ENCODE peak calls at places on chromosomes 4 and X, in four cellular contexts. One of them, this sample, is unnamed.

GRCh38 chr4:27189683-27190082 is 329.0 kb downstream of the STIM2 start:
- DNase-seq in Peyer's patch: no peak
- DNase-seq in posterior cingulate gyrus: no peak
- DNase-seq in CD8-positive, alpha-beta memory T cell: no peak
- DNase-seq in this sample: no peak

GRCh38 chr4:104870495-104871228 is 276.0 kb upstream of the TET2 start:
- DNase-seq in Peyer's patch: no peak
- DNase-seq in posterior cingulate gyrus: no peak
- DNase-seq in CD8-positive, alpha-beta memory T cell: no peak
- DNase-seq in this sample: no peak

GRCh38 chr4:88823058-88823919 is 125.7 kb upstream of the NAP1L5 start:
- DNase-seq in Peyer's patch: peak
- DNase-seq in posterior cingulate gyrus: peak
- DNase-seq in CD8-positive, alpha-beta memory T cell: peak
- DNase-seq in this sample: peak

GRCh38 chr4:182643801-182644311 is 273.3 kb downstream of the DCTD start:
- DNase-seq in Peyer's patch: no peak
- DNase-seq in posterior cingulate gyrus: no peak
- DNase-seq in CD8-positive, alpha-beta memory T cell: no peak
- DNase-seq in this sample: no peak

GRCh38 chr4:37632836-37633235 is 53.3 kb downstream of the RELL1 start:
- DNase-seq in Peyer's patch: no peak
- DNase-seq in posterior cingulate gyrus: no peak
- DNase-seq in CD8-positive, alpha-beta memory T cell: no peak
- DNase-seq in this sample: no peak

GRCh38 chr4:7041851-7042696 is 1.1 kb upstream of the TADA2B start:
- DNase-seq in Peyer's patch: peak
- DNase-seq in posterior cingulate gyrus: peak
- DNase-seq in CD8-positive, alpha-beta memory T cell: no peak
- DNase-seq in this sample: no peak

GRCh38 chr4:151822331-151822730 is 61.5 kb upstream of the GATB start:
- DNase-seq in Peyer's patch: no peak
- DNase-seq in posterior cingulate gyrus: no peak
- DNase-seq in CD8-positive, alpha-beta memory T cell: no peak
- DNase-seq in this sample: no peak

GRCh38 chr4:47531241-47531953 is 46.3 kb downstream of the ATP10D start:
- DNase-seq in Peyer's patch: peak
- DNase-seq in posterior cingulate gyrus: no peak
- DNase-seq in CD8-positive, alpha-beta memory T cell: peak
- DNase-seq in this sample: peak

GRCh38 chr4:134465417-134465816 is 263.8 kb upstream of the PABPC4L start:
- DNase-seq in Peyer's patch: no peak
- DNase-seq in posterior cingulate gyrus: no peak
- DNase-seq in CD8-positive, alpha-beta memory T cell: no peak
- DNase-seq in this sample: no peak

GRCh38 chrX:68504237-68504636 is 5.4 kb downstream of the YIPF6 start:
- DNase-seq in Peyer's patch: no peak
- DNase-seq in posterior cingulate gyrus: no peak
- DNase-seq in CD8-positive, alpha-beta memory T cell: no peak
- DNase-seq in this sample: peak

GRCh38 chrX:129227376-129227775 is 295.9 kb downstream of the SMARCA1 start:
- DNase-seq in Peyer's patch: no peak
- DNase-seq in posterior cingulate gyrus: no peak
- DNase-seq in CD8-positive, alpha-beta memory T cell: no peak
- DNase-seq in this sample: no peak

GRCh38 chr4:946517-947471 is 14.5 kb downstream of the TMEM175 start:
- DNase-seq in Peyer's patch: no peak
- DNase-seq in posterior cingulate gyrus: no peak
- DNase-seq in CD8-positive, alpha-beta memory T cell: no peak
- DNase-seq in this sample: no peak

GRCh38 chrX:17741123-17741511 is 3.8 kb downstream of the SCML1 start:
- DNase-seq in Peyer's patch: no peak
- DNase-seq in posterior cingulate gyrus: no peak
- DNase-seq in CD8-positive, alpha-beta memory T cell: no peak
- DNase-seq in this sample: no peak

GRCh38 chrX:83535417-83536244 is 27.5 kb downstream of the POU3F4 start:
- DNase-seq in Peyer's patch: no peak
- DNase-seq in posterior cingulate gyrus: no peak
- DNase-seq in CD8-positive, alpha-beta memory T cell: no peak
- DNase-seq in this sample: no peak

GRCh38 chrX:10514891-10515290 is 105.5 kb downstream of the MID1 start:
- DNase-seq in Peyer's patch: no peak
- DNase-seq in posterior cingulate gyrus: no peak
- DNase-seq in CD8-positive, alpha-beta memory T cell: no peak
- DNase-seq in this sample: no peak

GRCh38 chrX:116499780-116500179 is 37.0 kb upstream of the CT83 start:
- DNase-seq in Peyer's patch: no peak
- DNase-seq in posterior cingulate gyrus: no peak
- DNase-seq in CD8-positive, alpha-beta memory T cell: no peak
- DNase-seq in this sample: no peak

GRCh38 chrX:72208126-72208525 is 26.6 kb downstream of the PIN4 start:
- DNase-seq in Peyer's patch: no peak
- DNase-seq in posterior cingulate gyrus: no peak
- DNase-seq in CD8-positive, alpha-beta memory T cell: no peak
- DNase-seq in this sample: no peak

GRCh38 chrX:150465856-150466775 is 102.3 kb upstream of the MTM1 start:
- DNase-seq in Peyer's patch: no peak
- DNase-seq in posterior cingulate gyrus: no peak
- DNase-seq in CD8-positive, alpha-beta memory T cell: no peak
- DNase-seq in this sample: no peak

GRCh38 chrX:9466115-9466495 is 1.2 kb downstream of the TBL1X start:
- DNase-seq in Peyer's patch: peak
- DNase-seq in posterior cingulate gyrus: peak
- DNase-seq in CD8-positive, alpha-beta memory T cell: no peak
- DNase-seq in this sample: no peak

GRCh38 chrX:116272881-116273280 is 102.3 kb downstream of the AGTR2 start:
- DNase-seq in Peyer's patch: no peak
- DNase-seq in posterior cingulate gyrus: no peak
- DNase-seq in CD8-positive, alpha-beta memory T cell: no peak
- DNase-seq in this sample: no peak

GRCh38 chr4:65033899-65034298 is 624.6 kb upstream of the TECRL start:
- DNase-seq in Peyer's patch: no peak
- DNase-seq in posterior cingulate gyrus: no peak
- DNase-seq in CD8-positive, alpha-beta memory T cell: no peak
- DNase-seq in this sample: no peak

GRCh38 chr4:8215001-8215427 is 15.9 kb downstream of the SH3TC1 start:
- DNase-seq in Peyer's patch: no peak
- DNase-seq in posterior cingulate gyrus: no peak
- DNase-seq in CD8-positive, alpha-beta memory T cell: no peak
- DNase-seq in this sample: no peak

GRCh38 chr4:53055274-53055673 is 193.2 kb downstream of the RASL11B start:
- DNase-seq in Peyer's patch: no peak
- DNase-seq in posterior cingulate gyrus: no peak
- DNase-seq in CD8-positive, alpha-beta memory T cell: no peak
- DNase-seq in this sample: no peak

GRCh38 chrX:134338527-134338926 is 101.5 kb downstream of the CCDC160 start:
- DNase-seq in Peyer's patch: no peak
- DNase-seq in posterior cingulate gyrus: no peak
- DNase-seq in CD8-positive, alpha-beta memory T cell: no peak
- DNase-seq in this sample: no peak

GRCh38 chr4:89101256-89102161 is 9.8 kb upstream of the TIGD2 start:
- DNase-seq in Peyer's patch: no peak
- DNase-seq in posterior cingulate gyrus: no peak
- DNase-seq in CD8-positive, alpha-beta memory T cell: no peak
- DNase-seq in this sample: no peak

GRCh38 chrX:152958047-152958446 is 35.9 kb downstream of the PNMA5 start:
- DNase-seq in Peyer's patch: peak
- DNase-seq in posterior cingulate gyrus: no peak
- DNase-seq in CD8-positive, alpha-beta memory T cell: no peak
- DNase-seq in this sample: no peak

This sample was measured in effector CD4-positive, alpha-beta T cell.